ENCODE peak calls at places on chromosomes 4 and X, in five cellular contexts. I is AG09309, P is fibroblast of the aortic adventitia, U is coronary artery, A is PC-3. F is an unnamed sample.

GRCh38 chr4:174764105-174764729 is 64.8 kb downstream of the GLRA3 start:
- DNase-seq in U (no peak), P (peak; percentile 77), I (peak; percentile 28), A (peak; percentile 62), F (peak; percentile 71)

GRCh38 chrX:24405959-24406358 is 45.5 kb downstream of the SUPT20HL1 start:
- DNase-seq in P (no peak), I (no peak), A (no peak), U (no peak), F (no peak)

GRCh38 chr4:200936-201335 is 76.6 kb downstream of the ZNF718 start:
- DNase-seq in P (no peak), U (no peak), A (no peak), I (no peak), F (no peak)

GRCh38 chr4:6263541-6264540 is 5.8 kb upstream of the WFS1 start:
- DNase-seq in U (no peak), I (peak; percentile 2), A (peak; percentile 61), P (peak; percentile 70), F (peak; percentile 78)

GRCh38 chrX:4182010-4182806 is 468.8 kb upstream of the PRKX start:
- DNase-seq in U (no peak), I (no peak), A (no peak), P (no peak), F (no peak)

GRCh38 chr4:145938618-145939177 is at the start of gene ZNF827:
- DNase-seq in P (peak; percentile 80), I (peak; percentile 55), U (peak; percentile 76), A (peak; percentile 56), F (peak; percentile 82)

GRCh38 chrX:50157545-50158125 is 43.2 kb downstream of the AKAP4 start:
- DNase-seq in I (no peak), P (peak; percentile 16), U (no peak), A (peak; percentile 37), F (peak; percentile 20)

GRCh38 chrX:153639177-153640044 is 7.6 kb upstream of the DUSP9 start:
- DNase-seq in I (no peak), U (peak; percentile 63), P (no peak), A (no peak), F (no peak)

GRCh38 chr4:109879636-109880314 is 31.9 kb downstream of the LRIT3 start:
- DNase-seq in I (no peak), P (no peak), A (no peak), U (no peak), F (no peak)

GRCh38 chr4:10095296-10095991 is 21.2 kb downstream of the WDR1 start:
- DNase-seq in I (no peak), P (no peak), A (peak; percentile 29), U (no peak), F (no peak)

GRCh38 chr4:40264995-40265909 is 68.4 kb downstream of the RHOH start:
- DNase-seq in I (no peak), U (no peak), P (peak; percentile 15), A (no peak), F (peak; percentile 35)

GRCh38 chr4:89949782-89950387 is 55.2 kb downstream of the MMRN1 start:
- DNase-seq in U (no peak), P (no peak), I (no peak), A (peak; percentile 50), F (no peak)

GRCh38 chr4:77500801-77501200 is 104.8 kb upstream of the CXCL13 start:
- DNase-seq in P (no peak), A (peak; percentile 24), U (no peak), I (no peak), F (peak; percentile 16)

GRCh38 chrX:150438165-150438564 is 75.0 kb downstream of the MAMLD1 start:
- DNase-seq in P (peak; percentile 24), I (peak; percentile 37), U (no peak), A (no peak), F (peak; percentile 66)

GRCh38 chr4:36332023-36332781 is 50.8 kb downstream of the DTHD1 start:
- DNase-seq in A (no peak), I (no peak), U (no peak), P (no peak), F (no peak)

GRCh38 chrX:23737413-23737812 is 5.7 kb downstream of the ACOT9 start:
- DNase-seq in A (no peak), U (no peak), P (peak; percentile 22), I (no peak), F (peak; percentile 22)

GRCh38 chr4:9608300-9608699 is 164.1 kb downstream of the DEFB131A start:
- DNase-seq in A (no peak), P (no peak), I (no peak), U (no peak), F (no peak)

GRCh38 chrX:134520860-134521390 is 61.0 kb downstream of the HPRT1 start:
- DNase-seq in I (peak; percentile 40), P (peak; percentile 77), U (no peak), A (peak; percentile 79), F (peak; percentile 81)

GRCh38 chr4:990746-991367 is 2.3 kb downstream of the SLC26A1 start:
- DNase-seq in U (no peak), I (no peak), A (no peak), P (no peak), F (no peak)

GRCh38 chr4:15395342-15395741 is 32.5 kb upstream of the C1QTNF7 start:
- DNase-seq in I (no peak), A (no peak), U (no peak), P (no peak), F (no peak)

GRCh38 chr4:27360651-27361347 is 500.2 kb downstream of the STIM2 start:
- DNase-seq in I (peak; percentile 85), P (peak; percentile 91), U (no peak), A (peak; percentile 69), F (peak; percentile 51)

GRCh38 chrX:107204063-107204605 is 2.1 kb downstream of the NUP62CL start:
- DNase-seq in U (no peak), P (no peak), A (no peak), I (no peak), F (no peak)

GRCh38 chr4:79650217-79650616 is 242.2 kb upstream of the GK2 start:
- DNase-seq in A (no peak), P (no peak), I (no peak), U (no peak), F (no peak)

GRCh38 chr4:123259676-123260428 is 136.7 kb upstream of the SPRY1 start:
- DNase-seq in P (no peak), I (no peak), A (no peak), U (no peak), F (no peak)

GRCh38 chr4:185648631-185649030 is 113.3 kb upstream of the PDLIM3 start:
- DNase-seq in P (no peak), A (no peak), U (no peak), I (no peak), F (no peak)

GRCh38 chrX:70088281-70088680 is 26.0 kb downstream of the OTUD6A start:
- DNase-seq in I (no peak), A (no peak), U (no peak), P (peak; percentile 57), F (peak; percentile 3)

GRCh38 chr4:55175779-55176231 is 50.4 kb upstream of the KDR start:
- DNase-seq in A (peak; percentile 94), U (no peak), P (peak; percentile 56), I (no peak), F (peak; percentile 87)

GRCh38 chr4:122167369-122167768 is 15.2 kb downstream of the BLTP1 start:
- DNase-seq in U (no peak), A (no peak), I (no peak), P (no peak), F (no peak)

GRCh38 chr4:180852743-180853142 is 1390.5 kb upstream of the TENM3 start:
- DNase-seq in U (no peak), P (no peak), A (no peak), I (no peak), F (no peak)

GRCh38 chrX:120746153-120746552 is 116.3 kb upstream of the C1GALT1C1 start:
- DNase-seq in P (no peak), A (no peak), U (no peak), I (no peak), F (no peak)

GRCh38 chrX:153374426-153374825 is 26.7 kb downstream of the PNMA6E start:
- DNase-seq in I (no peak), A (no peak), U (peak; percentile 17), P (no peak), F (peak; percentile 3)

GRCh38 chr4:152626790-152627189 is 53.0 kb downstream of the TMEM154 start:
- DNase-seq in A (no peak), I (no peak), P (peak; percentile 17), U (no peak), F (no peak)

GRCh38 chr4:5954056-5954760 is 61.3 kb upstream of the CRMP1 start:
- DNase-seq in U (peak; percentile 61), I (no peak), P (no peak), A (no peak), F (no peak)

GRCh38 chrX:46574941-46575381 is 1.4 kb downstream of the CHST7 start:
- DNase-seq in U (no peak), I (no peak), P (no peak), A (no peak), F (no peak)

GRCh38 chrX:103811858-103812257 is 20.2 kb downstream of the RAB9B start:
- DNase-seq in U (no peak), I (no peak), P (no peak), A (no peak), F (no peak)

DNA sequence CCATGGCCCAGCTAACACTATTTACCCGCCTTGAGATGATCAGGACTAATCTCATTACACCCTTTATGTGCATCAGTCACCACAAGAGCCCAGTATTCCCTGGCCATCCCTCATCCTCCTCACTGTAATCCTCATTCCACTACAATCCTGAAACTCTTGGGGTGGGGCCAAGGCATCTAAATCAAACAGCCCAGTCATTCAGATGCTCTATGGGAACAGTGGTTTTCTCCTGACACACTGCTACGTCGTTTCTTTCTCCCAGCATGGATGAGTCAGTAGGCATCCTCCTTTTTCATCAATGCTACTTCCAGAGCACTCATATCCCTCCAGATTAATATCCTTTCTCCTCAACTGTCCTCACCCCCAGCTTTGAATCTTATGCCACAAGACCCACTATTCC is 5.6 kb downstream of the SDAD1 start:
- DNase-seq in I (peak; percentile 51), A (peak; percentile 59), P (peak; percentile 74), U (no peak), F (peak; percentile 37)
- TF ChIP-seq CTCF in I (no peak), A (no peak), P (no peak), U (no peak), F (no peak)

GRCh38 chrX:1914606-1915365 is 299.9 kb downstream of the ASMT start:
- DNase-seq in I (no peak), P (no peak), U (no peak), A (no peak), F (no peak)
- H3K4me3 ChIP-seq in I (no peak overlapping the region), P (no peak overlapping the region), U (no peak overlapping the region), A (no peak overlapping the region), F (no peak overlapping the region)

DNA sequence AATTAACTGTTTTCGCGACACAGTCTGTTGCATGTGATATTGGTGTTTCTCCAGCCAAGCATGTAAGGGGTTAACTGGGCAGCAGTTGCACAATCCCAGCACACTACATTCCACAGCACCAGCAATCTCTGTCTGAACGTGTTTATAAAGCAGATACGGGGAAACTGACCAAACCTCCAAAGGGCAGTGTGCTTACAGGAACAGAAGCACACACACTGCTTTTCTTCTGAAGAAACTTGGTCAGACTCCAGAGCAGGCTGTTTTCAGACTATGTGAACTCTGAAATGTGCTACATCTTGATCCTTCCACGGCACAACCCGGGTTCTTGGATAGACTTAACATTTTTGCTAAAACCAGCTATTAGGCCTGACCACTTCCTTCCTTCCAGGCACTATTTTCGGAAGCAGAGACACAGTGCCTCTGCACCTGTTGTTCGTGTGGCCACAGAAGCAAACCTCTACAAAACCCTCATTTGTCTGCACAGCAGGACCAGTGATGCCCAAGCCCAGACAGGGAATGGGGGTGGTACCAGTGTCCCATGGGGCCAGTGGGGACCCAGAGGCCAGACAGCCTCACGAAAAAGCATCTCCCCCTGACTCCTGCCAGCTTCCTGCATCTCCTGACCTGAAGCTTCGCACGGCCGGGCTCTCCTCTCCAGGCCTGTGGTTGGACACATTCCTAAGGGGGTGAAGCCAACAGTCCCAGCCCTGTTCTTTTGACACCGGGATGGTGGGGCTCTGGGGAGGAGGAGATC is 90.1 kb downstream of the IRF2 start:
- DNase-seq in U (no peak), P (peak; percentile 98), I (peak; percentile 79), A (peak; percentile 43), F (peak; percentile 97)
- TF ChIP-seq CTCF in U (no peak), P (no peak), I (no peak), A (no peak), F (no peak)

GRCh38 chr4:177447417-177448004 is 5.3 kb upstream of the AGA start:
- DNase-seq in A (no peak), I (no peak), U (no peak), P (no peak), F (no peak)
- H3K4me3 ChIP-seq in A (no peak overlapping the region), I (no peak overlapping the region), U (no peak overlapping the region), P (no peak overlapping the region), F (no peak overlapping the region)

F was measured in cardiac fibroblast.